ENCODE peak calls at places on chromosomes 13 and 19, in five cellular contexts. One of them, this sample, is unnamed.
A peak's percentile ranks its signal among the peaks of the same experiment; 100 is the strongest.

GRCh38 chr13:30791354-30791921 is 56.1 kb downstream of the ALOX5AP start:
- DNase-seq in astrocyte: peak; percentile 39
- DNase-seq in transverse colon: no peak
- DNase-seq in IMR-90: peak; percentile 43
- DNase-seq in thyroid gland: no peak
- DNase-seq in this sample: no peak

GRCh38 chr19:40803857-40804782 is 5.1 kb downstream of the EGLN2 start:
- DNase-seq in transverse colon: peak; percentile 83
- DNase-seq in astrocyte: no peak
- DNase-seq in IMR-90: no peak
- DNase-seq in thyroid gland: peak; percentile 87
- DNase-seq in this sample: no peak

GRCh38 chr13:113351514-113352026 is 12.4 kb downstream of the GRTP1 start:
- DNase-seq in astrocyte: no peak
- DNase-seq in thyroid gland: peak; percentile 16
- DNase-seq in IMR-90: no peak
- DNase-seq in transverse colon: no peak
- DNase-seq in this sample: no peak

GRCh38 chr13:94030415-94031119 is 448.9 kb downstream of the DCT start:
- DNase-seq in astrocyte: no peak
- DNase-seq in IMR-90: no peak
- DNase-seq in transverse colon: no peak
- DNase-seq in thyroid gland: no peak
- DNase-seq in this sample: no peak

GRCh38 chr19:52190679-52191293 is 934 bp downstream of the PPP2R1A start:
- DNase-seq in astrocyte: peak; percentile 40
- DNase-seq in transverse colon: peak; percentile 55
- DNase-seq in IMR-90: peak; percentile 46
- DNase-seq in thyroid gland: peak; percentile 51
- DNase-seq in this sample: no peak

GRCh38 chr19:5145521-5146511 is 176.9 kb downstream of the KDM4B start:
- DNase-seq in astrocyte: no peak
- DNase-seq in IMR-90: no peak
- DNase-seq in transverse colon: no peak
- DNase-seq in thyroid gland: no peak
- DNase-seq in this sample: no peak

GRCh38 chr19:6958786-6959185 is 62.4 kb downstream of the MBD3L2B start:
- DNase-seq in transverse colon: no peak
- DNase-seq in IMR-90: no peak
- DNase-seq in astrocyte: no peak
- DNase-seq in thyroid gland: no peak
- DNase-seq in this sample: no peak

GRCh38 chr13:73767191-73767741 is 366.9 kb downstream of the KLF12 start:
- DNase-seq in transverse colon: no peak
- DNase-seq in thyroid gland: no peak
- DNase-seq in IMR-90: peak; percentile 70
- DNase-seq in astrocyte: peak; percentile 27
- DNase-seq in this sample: no peak

GRCh38 chr13:88461272-88462009 is 790.3 kb downstream of the SLITRK5 start:
- DNase-seq in transverse colon: no peak
- DNase-seq in thyroid gland: no peak
- DNase-seq in IMR-90: no peak
- DNase-seq in astrocyte: no peak
- DNase-seq in this sample: no peak

GRCh38 chr19:52542984-52543664 is 15.7 kb downstream of the ZNF808 start:
- DNase-seq in IMR-90: peak; percentile 19
- DNase-seq in astrocyte: no peak
- DNase-seq in thyroid gland: no peak
- DNase-seq in transverse colon: no peak
- DNase-seq in this sample: no peak

GRCh38 chr19:48454150-48454730 is 1.1 kb upstream of the KCNJ14 start:
- DNase-seq in transverse colon: no peak
- DNase-seq in astrocyte: no peak
- DNase-seq in IMR-90: no peak
- DNase-seq in thyroid gland: no peak
- DNase-seq in this sample: no peak

GRCh38 chr19:35184884-35185283 is 30.3 kb downstream of the FXYD5 start:
- DNase-seq in IMR-90: no peak
- DNase-seq in astrocyte: no peak
- DNase-seq in thyroid gland: no peak
- DNase-seq in transverse colon: no peak
- DNase-seq in this sample: no peak

GRCh38 chr13:93915269-93915809 is 564.1 kb downstream of the DCT start:
- DNase-seq in IMR-90: peak; percentile 75
- DNase-seq in thyroid gland: no peak
- DNase-seq in astrocyte: peak; percentile 49
- DNase-seq in transverse colon: no peak
- DNase-seq in this sample: no peak

GRCh38 chr13:113559061-113559460 is 25.5 kb upstream of the TFDP1 start:
- DNase-seq in IMR-90: no peak
- DNase-seq in thyroid gland: no peak
- DNase-seq in astrocyte: no peak
- DNase-seq in transverse colon: no peak
- DNase-seq in this sample: no peak

GRCh38 chr19:7482584-7483439 is 6.0 kb downstream of the PEX11G start:
- DNase-seq in thyroid gland: no peak
- DNase-seq in transverse colon: peak; percentile 72
- DNase-seq in astrocyte: no peak
- DNase-seq in IMR-90: no peak
- DNase-seq in this sample: no peak

GRCh38 chr13:99063178-99063577 is 85.3 kb upstream of the DOCK9 start:
- DNase-seq in transverse colon: no peak
- DNase-seq in thyroid gland: no peak
- DNase-seq in IMR-90: no peak
- DNase-seq in astrocyte: no peak
- DNase-seq in this sample: no peak

GRCh38 chr13:33678906-33679657 is 138.9 kb upstream of the RFC3 start:
- DNase-seq in astrocyte: peak; percentile 83
- DNase-seq in thyroid gland: peak; percentile 42
- DNase-seq in transverse colon: peak; percentile 62
- DNase-seq in IMR-90: peak; percentile 1
- DNase-seq in this sample: no peak

GRCh38 chr19:6070179-6071102 is 39.9 kb downstream of the RFX2 start:
- DNase-seq in thyroid gland: no peak
- DNase-seq in transverse colon: no peak
- DNase-seq in astrocyte: no peak
- DNase-seq in IMR-90: no peak
- DNase-seq in this sample: no peak

GRCh38 chr13:28558567-28558966 is 63.6 kb upstream of the FLT1 start:
- DNase-seq in astrocyte: peak; percentile 42
- DNase-seq in transverse colon: no peak
- DNase-seq in IMR-90: no peak
- DNase-seq in thyroid gland: peak; percentile 96
- DNase-seq in this sample: no peak

GRCh38 chr19:45878043-45878794 is 7.7 kb downstream of the IRF2BP1 start:
- DNase-seq in astrocyte: no peak
- DNase-seq in thyroid gland: no peak
- DNase-seq in IMR-90: no peak
- DNase-seq in transverse colon: peak; percentile 81
- DNase-seq in this sample: no peak

GRCh38 chr13:111436446-111436845 is 116.0 kb downstream of the TEX29 start:
- DNase-seq in astrocyte: no peak
- DNase-seq in IMR-90: no peak
- DNase-seq in thyroid gland: no peak
- DNase-seq in transverse colon: no peak
- DNase-seq in this sample: no peak

GRCh38 chr13:103557878-103558277 is 491.7 kb upstream of the SLC10A2 start:
- DNase-seq in astrocyte: no peak
- DNase-seq in transverse colon: no peak
- DNase-seq in IMR-90: no peak
- DNase-seq in thyroid gland: no peak
- DNase-seq in this sample: no peak

GRCh38 chr13:49681837-49682236 is 9.4 kb downstream of the EBPL start:
- DNase-seq in thyroid gland: no peak
- DNase-seq in astrocyte: peak; percentile 57
- DNase-seq in IMR-90: peak; percentile 55
- DNase-seq in transverse colon: no peak
- DNase-seq in this sample: no peak

GRCh38 chr19:55820037-55820436 is 11.8 kb downstream of the NLRP11 start:
- DNase-seq in thyroid gland: no peak
- DNase-seq in IMR-90: no peak
- DNase-seq in transverse colon: no peak
- DNase-seq in astrocyte: no peak
- DNase-seq in this sample: no peak
- H3K4me1 ChIP-seq in thyroid gland: no peaks in the 10 kb centered on the region
- H3K4me1 ChIP-seq in IMR-90: no peaks in the 10 kb centered on the region
- H3K4me1 ChIP-seq in transverse colon: no peaks in the 10 kb centered on the region
- H3K4me1 ChIP-seq in astrocyte: no peaks in the 10 kb centered on the region
- H3K4me1 ChIP-seq in this sample: no peaks in the 10 kb centered on the region

DNA sequence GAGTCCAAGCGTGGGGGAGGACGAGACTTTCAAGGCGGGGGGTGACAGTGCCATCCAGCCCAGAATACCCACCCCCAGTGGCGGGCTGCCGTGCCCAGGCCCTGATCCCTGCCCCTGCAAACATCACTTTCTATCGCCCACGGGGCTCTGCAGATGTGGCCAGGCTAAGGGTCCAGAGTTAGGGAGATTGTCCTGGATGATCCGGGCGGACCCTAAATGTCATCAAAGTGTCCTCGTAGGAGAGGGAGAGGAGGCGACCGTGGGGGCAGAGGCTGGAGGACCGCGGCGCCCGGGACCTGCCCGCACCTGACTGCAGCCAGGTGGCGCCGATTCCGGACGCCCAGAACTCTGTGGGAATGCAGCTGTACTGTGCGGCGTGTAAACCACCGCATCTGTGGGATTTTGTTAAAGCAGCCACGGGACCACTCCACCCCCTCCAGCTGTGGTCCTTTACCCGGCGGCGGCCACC is 32.4 kb downstream of the GJA3 start:
- DNase-seq in IMR-90: no peak
- DNase-seq in astrocyte: no peak
- DNase-seq in transverse colon: peak; percentile 41
- DNase-seq in thyroid gland: peak; percentile 51
- DNase-seq in this sample: no peak
- H3K4me3 ChIP-seq in IMR-90: no peak overlapping the region
- H3K4me3 ChIP-seq in astrocyte: peak overlapping the region; percentile 64
- H3K4me3 ChIP-seq in transverse colon: peak overlapping the region; percentile 46
- H3K4me3 ChIP-seq in thyroid gland: peak overlapping the region; percentile 45
- H3K4me3 ChIP-seq in this sample: peak overlapping the region; percentile 65

GRCh38 chr19:50722248-50723013 is 733 bp upstream of the CLEC11A start:
- DNase-seq in transverse colon: no peak
- DNase-seq in astrocyte: no peak
- DNase-seq in IMR-90: peak; percentile 6
- DNase-seq in thyroid gland: no peak
- DNase-seq in this sample: no peak

GRCh38 chr19:50719566-50719965 is at the start of gene SHANK1:
- DNase-seq in thyroid gland: no peak
- DNase-seq in astrocyte: no peak
- DNase-seq in IMR-90: peak; percentile 17
- DNase-seq in transverse colon: no peak
- DNase-seq in this sample: no peak

GRCh38 chr19:50721441-50722137 is 1.6 kb upstream of the CLEC11A start:
- DNase-seq in thyroid gland: no peak
- DNase-seq in transverse colon: no peak
- DNase-seq in IMR-90: no peak
- DNase-seq in astrocyte: no peak
- DNase-seq in this sample: no peak

GRCh38 chr19:50720181-50720920 is 749 bp upstream of the SHANK1 start:
- DNase-seq in astrocyte: no peak
- DNase-seq in thyroid gland: no peak
- DNase-seq in transverse colon: no peak
- DNase-seq in IMR-90: no peak
- DNase-seq in this sample: no peak

GRCh38 chr19:50720921-50721291 is 1.3 kb upstream of the SHANK1 start:
- DNase-seq in thyroid gland: no peak
- DNase-seq in IMR-90: peak; percentile 73
- DNase-seq in astrocyte: no peak
- DNase-seq in transverse colon: no peak
- DNase-seq in this sample: no peak
- H3K27me3 ChIP-seq in thyroid gland: peaks cover 11% of the 10 kb centered on the region
- H3K27me3 ChIP-seq in IMR-90: no peaks in the 10 kb centered on the region
- H3K27me3 ChIP-seq in astrocyte: no peaks in the 10 kb centered on the region
- H3K27me3 ChIP-seq in transverse colon: peaks cover 76% of the 10 kb centered on the region
- H3K27me3 ChIP-seq in this sample: peaks cover 100% of the 10 kb centered on the region

GRCh38 chr19:43762814-43763213 is 8.1 kb upstream of the SMG9 start:
- DNase-seq in IMR-90: no peak
- DNase-seq in transverse colon: no peak
- DNase-seq in astrocyte: no peak
- DNase-seq in thyroid gland: no peak
- DNase-seq in this sample: no peak

GRCh38 chr19:43760941-43761340 is 6.2 kb upstream of the SMG9 start:
- DNase-seq in astrocyte: no peak
- DNase-seq in thyroid gland: no peak
- DNase-seq in IMR-90: peak; percentile 37
- DNase-seq in transverse colon: no peak
- DNase-seq in this sample: no peak

GRCh38 chr19:43755256-43755801 is 567 bp upstream of the SMG9 start:
- DNase-seq in astrocyte: peak; percentile 30
- DNase-seq in thyroid gland: peak; percentile 78
- DNase-seq in transverse colon: peak; percentile 90
- DNase-seq in IMR-90: peak; percentile 61
- DNase-seq in this sample: peak; percentile 66

GRCh38 chr19:43763473-43763939 is 8.7 kb upstream of the SMG9 start:
- DNase-seq in thyroid gland: no peak
- DNase-seq in IMR-90: peak; percentile 45
- DNase-seq in astrocyte: peak; percentile 55
- DNase-seq in transverse colon: no peak
- DNase-seq in this sample: no peak

GRCh38 chr19:43759515-43759914 is 4.8 kb upstream of the SMG9 start:
- DNase-seq in transverse colon: no peak
- DNase-seq in thyroid gland: no peak
- DNase-seq in IMR-90: peak; percentile 55
- DNase-seq in astrocyte: peak; percentile 65
- DNase-seq in this sample: no peak
- H3K4me1 ChIP-seq in transverse colon: peaks cover 22% of the 10 kb centered on the region
- H3K4me1 ChIP-seq in thyroid gland: no peaks in the 10 kb centered on the region
- H3K4me1 ChIP-seq in IMR-90: peaks cover 16% of the 10 kb centered on the region
- H3K4me1 ChIP-seq in astrocyte: peaks cover 55% of the 10 kb centered on the region
- H3K4me1 ChIP-seq in this sample: no peaks in the 10 kb centered on the region

GRCh38 chr13:44306401-44307192 is 67.0 kb upstream of the SERP2 start:
- DNase-seq in astrocyte: peak; percentile 99
- DNase-seq in IMR-90: peak; percentile 99
- DNase-seq in transverse colon: peak; percentile 63
- DNase-seq in thyroid gland: no peak
- DNase-seq in this sample: peak; percentile 86
- H3K4me3 ChIP-seq in astrocyte: peak overlapping the region; percentile 4
- H3K4me3 ChIP-seq in IMR-90: no peak overlapping the region
- H3K4me3 ChIP-seq in transverse colon: no peak overlapping the region
- H3K4me3 ChIP-seq in thyroid gland: no peak overlapping the region
- H3K4me3 ChIP-seq in this sample: no peak overlapping the region